ENCODE peak calls at places on chromosomes 11 and 22, in four cellular contexts. R is cerebellar cortex, E is caudate nucleus, I is uterus. M is an unnamed sample.
A peak's percentile ranks its signal among the peaks of the same experiment; 100 is the strongest.

GRCh38 chr22:21449531-21450319 is 17.5 kb upstream of the TMEM191C start:
- DNase-seq in R (no peak), E (no peak), I (no peak), M (no peak)

GRCh38 chr11:107928767-107929507 is 689 bp downstream of the RAB39A start:
- DNase-seq in R (peak; percentile 61), E (no peak), I (no peak), M (peak; percentile 20)

GRCh38 chr11:14904745-14905103 is 12.7 kb upstream of the CYP2R1 start:
- DNase-seq in R (peak; percentile 69), E (peak; percentile 25), I (peak; percentile 63), M (peak; percentile 87)

GRCh38 chr22:48068323-48068722 is 1305.9 kb downstream of the TBC1D22A start:
- DNase-seq in R (no peak), E (no peak), I (no peak), M (no peak)

GRCh38 chr11:45097721-45098493 is 48.5 kb upstream of the PRDM11 start:
- DNase-seq in R (peak; percentile 78), E (no peak), I (peak; percentile 63), M (no peak)

GRCh38 chr22:27993201-27993635 is 74.2 kb upstream of the PITPNB start:
- DNase-seq in R (no peak), E (no peak), I (no peak), M (no peak)

GRCh38 chr22:41931701-41932269 is 5.2 kb upstream of the TNFRSF13C start:
- DNase-seq in R (no peak), E (no peak), I (no peak), M (no peak)

GRCh38 chr11:33320814-33321330 is 63.7 kb downstream of the HIPK3 start:
- DNase-seq in R (no peak), E (no peak), I (no peak), M (no peak)

GRCh38 chr11:90738799-90739198 is 516.0 kb upstream of the CHORDC1 start:
- DNase-seq in R (no peak), E (no peak), I (no peak), M (no peak)

GRCh38 chr11:77705195-77705876 is 67.7 kb upstream of the CLNS1A start:
- DNase-seq in R (no peak), E (no peak), I (no peak), M (no peak)

GRCh38 chr11:1202154-1202775 is 20.6 kb upstream of the MUC5B start:
- DNase-seq in R (peak; percentile 7), E (no peak), I (no peak), M (peak; percentile 8)

GRCh38 chr22:28231423-28231822 is 312.4 kb upstream of the PITPNB start:
- DNase-seq in R (no peak), E (no peak), I (no peak), M (no peak)

GRCh38 chr11:112225753-112226061 is 521 bp upstream of the PTS start:
- DNase-seq in R (no peak), E (no peak), I (peak; percentile 82), M (no peak)

GRCh38 chr11:46345131-46345597 is 2.1 kb upstream of the DGKZ start:
- DNase-seq in R (no peak), E (no peak), I (no peak), M (peak; percentile 75)

GRCh38 chr11:19196458-19196857 is 5.3 kb downstream of the CSRP3 start:
- DNase-seq in R (no peak), E (no peak), I (no peak), M (no peak)

GRCh38 chr22:33051960-33052839 is 6.0 kb downstream of the SYN3 start:
- DNase-seq in R (peak; percentile 57), E (no peak), I (no peak), M (no peak)

GRCh38 chr11:106088896-106089295 is 11.4 kb downstream of the AASDHPPT start:
- DNase-seq in R (no peak), E (no peak), I (no peak), M (no peak)

GRCh38 chr11:129190087-129190486 is 2.0 kb downstream of the ARHGAP32 start:
- DNase-seq in R (no peak), E (no peak), I (no peak), M (no peak)

GRCh38 chr22:47192651-47193437 is 430.4 kb downstream of the TBC1D22A start:
- DNase-seq in R (no peak), E (no peak), I (no peak), M (no peak)

GRCh38 chr22:43630451-43630850 is 181.7 kb downstream of the EFCAB6 start:
- DNase-seq in R (no peak), E (no peak), I (no peak), M (no peak)

GRCh38 chr11:69814411-69814810 is 4.8 kb downstream of the FGF3 start:
- DNase-seq in R (no peak), E (no peak), I (no peak), M (no peak)

GRCh38 chr22:35177811-35178210 is 79.5 kb upstream of the HMGXB4 start:
- DNase-seq in R (peak; percentile 90), E (no peak), I (no peak), M (no peak)

GRCh38 chr11:80519591-80520258 is 1078.9 kb upstream of the TENM4 start:
- DNase-seq in R (no peak), E (no peak), I (no peak), M (no peak)

GRCh38 chr11:60288531-60288930 is 8.1 kb downstream of the MS4A4A start:
- DNase-seq in R (no peak), E (no peak), I (no peak), M (no peak)

GRCh38 chr11:125110506-125110905 is 920 bp downstream of the TMEM218 start:
- DNase-seq in R (no peak), E (no peak), I (no peak), M (no peak)

GRCh38 chr22:46233231-46233630 is 16.9 kb downstream of the CDPF1 start:
- DNase-seq in R (peak; percentile 71), E (no peak), I (no peak), M (peak; percentile 50)

GRCh38 chr11:57567210-57567511 is 311 bp downstream of the UBE2L6 start:
- DNase-seq in R (no peak), E (no peak), I (no peak), M (no peak)

GRCh38 chr11:12042215-12042676 is 33.8 kb upstream of the DKK3 start:
- DNase-seq in R (no peak), E (no peak), I (no peak), M (no peak)

GRCh38 chr22:46753761-46754109 is 8.7 kb upstream of the TBC1D22A start:
- DNase-seq in R (no peak), E (no peak), I (no peak), M (no peak)

GRCh38 chr22:38843716-38844660 is at the start of gene NPTXR:
- DNase-seq in R (peak; percentile 51), E (no peak), I (peak; percentile 61), M (peak; percentile 54)

GRCh38 chr22:46538816-46539163 is 1.4 kb upstream of the CELSR1 start:
- DNase-seq in R (no peak), E (no peak), I (no peak), M (peak; percentile 18)

GRCh38 chr11:83852012-83852411 is 565.8 kb upstream of the CCDC90B start:
- DNase-seq in R (no peak), E (no peak), I (no peak), M (no peak)

GRCh38 chr11:2951235-2952110 is 22.3 kb upstream of the PHLDA2 start:
- DNase-seq in R (no peak), E (no peak), I (no peak), M (no peak)

GRCh38 chr11:45486461-45486860 is 179.0 kb downstream of the CHST1 start:
- DNase-seq in R (no peak), E (no peak), I (no peak), M (no peak)

GRCh38 chr11:78402842-78403241 is 14.8 kb downstream of the GAB2 start:
- DNase-seq in R (no peak), E (no peak), I (no peak), M (no peak)

GRCh38 chr11:3873712-3874349 is 18.4 kb downstream of the STIM1 start:
- DNase-seq in R (no peak), E (no peak), I (no peak), M (no peak)

GRCh38 chr11:115869780-115870431 is 365.7 kb upstream of the CADM1 start:
- DNase-seq in R (no peak), E (no peak), I (no peak), M (no peak)

M was measured in left ventricle myocardium inferior.